ENCODE peak calls at places on chromosome 9, in seven cellular contexts. A is sigmoid colon, C is HCT116, U is astrocyte, V is stomach, W is psoas muscle, S is suprapubic skin. N is an unnamed sample.

GRCh38 chr9:101398930-101399640 is 434 bp downstream of the ZNF189 start:
- DNase-seq in S (peak; percentile 84), C (no peak), W (no peak), U (no peak), V (peak; percentile 31), A (peak; percentile 64), N (no peak)

GRCh38 chr9:101485873-101486692 is 47.6 kb upstream of the RNF20 start:
- DNase-seq in S (no peak), U (no peak), V (peak; percentile 48), A (no peak), C (peak; percentile 44), W (peak; percentile 66), N (peak; percentile 7)

GRCh38 chr9:136742640-136743391 is at the start of gene LCN10:
- DNase-seq in C (no peak), A (no peak), U (no peak), W (no peak), S (no peak), V (no peak), N (no peak)

GRCh38 chr9:89419978-89420394 is 77.9 kb downstream of the SEMA4D start:
- DNase-seq in S (no peak), U (no peak), W (peak; percentile 12), A (peak; percentile 47), V (no peak), C (no peak), N (no peak)

GRCh38 chr9:75146229-75146628 is 57.9 kb downstream of the OSTF1 start:
- DNase-seq in W (no peak), C (no peak), V (no peak), U (peak; percentile 54), S (no peak), A (no peak), N (no peak)

GRCh38 chr9:127711226-127711701 is 4.2 kb downstream of the PTRH1 start:
- DNase-seq in C (no peak), A (no peak), V (no peak), S (no peak), U (no peak), W (no peak), N (no peak)

GRCh38 chr9:127968046-127968445 is 12.7 kb downstream of the EEIG1 start:
- DNase-seq in S (no peak), A (peak; percentile 70), C (peak; percentile 81), V (peak; percentile 62), U (peak; percentile 72), W (no peak), N (no peak)

GRCh38 chr9:70060148-70060882 is 16.7 kb downstream of the MAMDC2 start:
- DNase-seq in S (no peak), C (no peak), A (no peak), W (no peak), V (no peak), U (no peak), N (no peak)

GRCh38 chr9:88947581-88948573 is 43.4 kb upstream of the S1PR3 start:
- DNase-seq in S (no peak), C (no peak), U (peak; percentile 68), W (no peak), V (no peak), A (no peak), N (peak; percentile 53)

GRCh38 chr9:6356441-6356840 is 28.3 kb downstream of the TPD52L3 start:
- DNase-seq in C (no peak), U (no peak), S (no peak), A (no peak), V (no peak), W (no peak), N (no peak)

GRCh38 chr9:19785230-19785629 is 3.6 kb downstream of the SLC24A2 start:
- DNase-seq in C (no peak), A (no peak), W (no peak), U (no peak), S (no peak), V (no peak), N (no peak)

GRCh38 chr9:89015330-89015729 is 24.1 kb downstream of the S1PR3 start:
- DNase-seq in V (no peak), A (no peak), W (no peak), U (no peak), C (no peak), S (no peak), N (no peak)

GRCh38 chr9:129382281-129383004 is 204.4 kb upstream of the IER5L start:
- DNase-seq in A (peak; percentile 72), U (no peak), S (no peak), W (peak; percentile 39), C (no peak), V (no peak), N (no peak)

GRCh38 chr9:127124792-127125191 is 2.4 kb upstream of the ANGPTL2 start:
- DNase-seq in A (peak; percentile 29), U (no peak), S (no peak), W (peak; percentile 30), C (no peak), V (no peak), N (no peak)

GRCh38 chr9:72996106-72996505 is 43.3 kb upstream of the ALDH1A1 start:
- DNase-seq in A (no peak), U (no peak), W (no peak), C (no peak), V (no peak), S (no peak), N (peak; percentile 31)

GRCh38 chr9:7186175-7186574 is 428.4 kb downstream of the KDM4C start:
- DNase-seq in S (no peak), U (no peak), C (peak; percentile 12), W (no peak), A (no peak), V (no peak), N (peak; percentile 37)

GRCh38 chr9:83441390-83441789 is 96.8 kb downstream of the FRMD3 start:
- DNase-seq in S (no peak), C (no peak), V (peak; percentile 68), W (no peak), U (no peak), A (no peak), N (no peak)

GRCh38 chr9:93582115-93582514 is 5.7 kb downstream of the PHF2 start:
- DNase-seq in S (no peak), W (no peak), U (no peak), A (no peak), V (peak; percentile 80), C (no peak), N (no peak)

GRCh38 chr9:19967567-19968459 is 179.0 kb upstream of the SLC24A2 start:
- DNase-seq in U (no peak), S (no peak), A (no peak), C (no peak), W (no peak), V (no peak), N (no peak)

GRCh38 chr9:79623799-79624721 is 52.3 kb downstream of the TLE4 start:
- DNase-seq in A (peak; percentile 63), W (peak; percentile 48), C (no peak), U (no peak), S (no peak), V (no peak), N (peak; percentile 18)

GRCh38 chr9:37412431-37413151 is 9.9 kb upstream of the GRHPR start:
- DNase-seq in A (no peak), U (peak; percentile 35), S (no peak), W (peak; percentile 81), V (no peak), C (no peak), N (no peak)

DNA sequence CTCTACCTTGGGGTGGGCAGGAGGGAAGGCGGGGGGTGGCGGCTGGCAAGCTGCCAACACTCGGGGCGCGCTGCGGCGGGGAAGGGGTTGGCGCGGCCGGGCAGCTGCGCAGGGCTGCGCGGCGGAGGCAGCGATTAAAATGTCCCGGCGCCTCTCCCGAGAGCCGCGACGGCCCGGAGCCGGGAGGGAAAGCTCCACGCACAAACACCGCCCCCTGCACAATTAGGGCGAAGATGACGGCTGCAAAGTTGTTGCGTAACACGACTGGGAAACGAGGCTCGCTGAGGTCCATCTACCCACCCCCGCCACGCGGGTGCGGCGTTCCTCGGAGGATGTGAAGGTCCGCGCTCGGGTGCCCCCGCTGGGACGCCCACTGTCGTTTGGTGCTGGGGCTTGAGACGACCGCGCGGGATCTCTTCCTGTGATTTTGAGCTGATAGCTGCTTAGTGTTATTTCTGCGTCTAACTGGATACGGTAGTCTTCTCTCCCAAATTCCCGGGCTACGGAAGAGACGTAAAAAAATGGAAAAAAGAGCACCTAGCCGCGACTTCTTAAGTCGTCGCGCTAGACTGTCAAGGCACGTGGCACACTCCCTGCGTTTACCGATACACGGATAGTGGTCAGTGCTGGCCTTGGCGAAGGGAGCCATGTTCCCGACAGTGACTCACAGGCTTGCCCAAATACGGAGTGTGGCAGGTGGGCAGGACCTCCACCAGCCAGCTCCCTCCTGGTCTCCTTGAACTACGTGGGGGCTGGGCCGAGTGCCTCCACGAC is 958 bp upstream of the NFIL3 start:
- DNase-seq in C (no peak), U (peak; percentile 76), V (peak; percentile 80), W (peak; percentile 93), S (peak; percentile 96), A (peak; percentile 97), N (peak; percentile 91)
- H3K4me3 ChIP-seq in C (peak overlapping the region; percentile 74), U (peak overlapping the region; percentile 73), V (peak overlapping the region; percentile 88), W (peak overlapping the region; percentile 92), S (peak overlapping the region; percentile 94), A (peak overlapping the region; percentile 85), N (peak overlapping the region; percentile 70)

DNA sequence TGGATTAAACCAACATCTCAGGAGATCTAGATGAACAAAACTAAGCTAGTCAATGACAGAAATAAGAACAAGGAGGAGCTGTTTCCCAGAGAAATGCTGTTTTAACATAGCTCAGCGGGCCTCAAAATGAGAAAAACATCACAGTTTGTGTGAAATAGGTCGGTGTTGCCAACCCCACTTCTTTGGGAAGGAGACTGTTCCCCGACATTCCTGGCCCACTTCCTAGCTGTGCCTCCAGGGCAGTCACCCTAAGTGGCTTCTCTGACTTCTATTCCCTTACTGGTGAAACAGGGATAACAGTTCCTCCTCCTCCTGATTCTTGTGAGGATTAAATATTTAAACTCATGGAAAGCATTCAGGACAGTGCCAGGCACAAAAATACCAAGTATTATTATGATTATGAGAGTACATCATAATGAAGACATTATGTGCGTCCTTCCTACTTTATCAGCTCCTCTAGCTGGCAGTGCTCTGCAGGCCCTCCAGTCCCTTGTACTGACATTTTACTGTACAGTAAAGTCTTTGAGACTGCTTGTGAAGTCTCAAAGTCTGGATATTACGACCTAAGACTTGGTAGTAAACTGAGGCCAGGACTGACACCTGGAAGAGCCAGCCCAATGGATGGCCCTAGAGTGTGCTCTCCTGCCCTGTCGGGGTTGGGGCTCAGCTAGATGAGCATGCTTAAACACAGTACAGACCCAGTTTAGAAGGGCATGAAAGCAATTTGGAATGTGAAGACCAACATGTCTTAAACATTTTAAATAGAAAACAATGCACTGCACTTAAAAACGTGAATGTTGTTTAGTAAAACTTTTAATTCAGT is 7.3 kb downstream of the ISCA1 start:
- DNase-seq in S (no peak), U (no peak), A (no peak), W (no peak), C (no peak), V (no peak), N (no peak)
- TF ChIP-seq CTCF in S (no peak), U (no peak), A (no peak), W (no peak), C (no peak), V (no peak), N (no peak)

DNA sequence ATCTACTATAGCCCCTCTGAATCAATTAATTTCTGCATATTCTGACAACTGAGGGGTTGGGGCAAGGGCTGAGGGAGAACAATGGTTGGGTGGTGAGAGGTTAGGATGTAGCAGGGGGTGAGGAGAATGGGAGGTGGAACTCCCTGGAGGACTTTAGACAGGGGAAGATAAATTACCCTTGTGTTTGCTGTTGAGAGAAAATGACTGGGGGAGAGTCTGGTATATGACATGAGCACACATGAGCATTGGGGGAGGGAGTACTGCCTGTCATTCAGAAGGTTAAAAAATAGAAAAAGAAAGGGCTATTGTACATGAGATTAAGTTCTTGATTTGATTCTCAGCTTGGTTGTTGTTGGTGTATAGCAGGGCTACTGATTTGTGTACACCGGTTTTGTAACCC is 37.2 kb upstream of the PAPPA start:
- DNase-seq in S (no peak), A (no peak), C (no peak), V (no peak), W (no peak), U (no peak), N (no peak)
- H3K4me3 ChIP-seq in S (no peak overlapping the region), A (no peak overlapping the region), C (no peak overlapping the region), V (no peak overlapping the region), W (no peak overlapping the region), U (no peak overlapping the region), N (no peak overlapping the region)

GRCh38 chr9:133768859-133769510 is 30.8 kb upstream of the SARDH start:
- DNase-seq in W (no peak), V (peak; percentile 21), S (no peak), U (no peak), C (no peak), A (peak; percentile 57), N (no peak)
- TF ChIP-seq CTCF in W (no peak), V (no peak), S (no peak), U (no peak), C (no peak), A (no peak), N (no peak)